ENCODE peak calls at places on chromosomes 3 and 15, in four cellular contexts. B is NCI-H69; A is COLO829; N is stimulated activated CD4-positive, alpha-beta T cell treated with anti-CD3 and anti-CD28 coated beads, Interleukin-15, amount 100 ng/mL, for 48 hours. J is an unnamed sample.

GRCh38 chr15:92277776-92278175 is 115.9 kb upstream of the ST8SIA2 start:
- DNase-seq in B (peak; percentile 3), N (no peak), A (peak; percentile 44), J (no peak)

GRCh38 chr3:31103623-31104180 is 209.2 kb upstream of the GADL1 start:
- DNase-seq in B (no peak), N (no peak), A (no peak), J (no peak)

GRCh38 chr3:43001094-43001553 is 22.0 kb downstream of the GASK1A start:
- DNase-seq in B (no peak), A (no peak), N (no peak), J (no peak)

GRCh38 chr15:67024322-67024997 is 40.9 kb upstream of the SMAD3 start:
- DNase-seq in N (peak; percentile 50), B (peak; percentile 87), A (peak; percentile 88), J (no peak)

GRCh38 chr3:76245073-76245472 is 459.7 kb upstream of the ZNF717 start:
- DNase-seq in B (no peak), A (no peak), N (no peak), J (no peak)

GRCh38 chr15:71752604-71753289 is 57.6 kb upstream of the NR2E3 start:
- DNase-seq in B (peak; percentile 30), N (no peak), A (peak; percentile 57), J (no peak)

GRCh38 chr3:175911937-175912336 is 1052.8 kb downstream of the NAALADL2 start:
- DNase-seq in B (peak; percentile 18), A (no peak), N (no peak), J (no peak)

GRCh38 chr3:165644331-165644730 is 192.9 kb downstream of the BCHE start:
- DNase-seq in A (no peak), N (no peak), B (no peak), J (no peak)

GRCh38 chr15:40252438-40253178 is 13.7 kb downstream of the PAK6 start:
- DNase-seq in N (no peak), B (peak; percentile 87), A (no peak), J (peak; percentile 60)

GRCh38 chr3:71456155-71456554 is 127.4 kb downstream of the FOXP1 start:
- DNase-seq in A (no peak), N (no peak), B (no peak), J (no peak)

GRCh38 chr15:44593042-44593736 is 56.2 kb downstream of the EIF3J start:
- DNase-seq in A (no peak), N (no peak), B (peak; percentile 34), J (no peak)

GRCh38 chr15:78992416-78993256 is 47.8 kb upstream of the CTSH start:
- DNase-seq in N (no peak), A (no peak), B (no peak), J (no peak)

GRCh38 chr3:7249493-7250076 is 388.7 kb downstream of the GRM7 start:
- DNase-seq in N (no peak), B (no peak), A (no peak), J (no peak)

GRCh38 chr15:63056843-63057242 is 14.3 kb downstream of the TPM1 start:
- DNase-seq in N (no peak), A (no peak), B (peak; percentile 15), J (no peak)

GRCh38 chr15:75389791-75390382 is 21.5 kb upstream of the MAN2C1 start:
- DNase-seq in B (peak; percentile 78), A (no peak), N (no peak), J (no peak)

GRCh38 chr15:43514241-43515057 is 3.0 kb upstream of the MAP1A start:
- DNase-seq in A (no peak), N (no peak), B (peak; percentile 82), J (no peak)

GRCh38 chr3:139329364-139329850 is 14.4 kb upstream of the MRPS22 start:
- DNase-seq in B (peak; percentile 80), A (peak; percentile 97), N (peak; percentile 72), J (peak; percentile 83)

GRCh38 chr3:186102687-186103086 is 6.2 kb downstream of the ETV5 start:
- DNase-seq in B (no peak), A (no peak), N (no peak), J (no peak)

GRCh38 chr3:45426161-45426560 is 37.8 kb downstream of the LARS2 start:
- DNase-seq in B (peak; percentile 57), A (no peak), N (no peak), J (no peak)

GRCh38 chr3:194888916-194889315 is 203.2 kb downstream of the FAM43A start:
- DNase-seq in B (no peak), A (no peak), N (no peak), J (no peak)

GRCh38 chr3:160755776-160756304 is at the start of gene PPM1L:
- DNase-seq in N (peak; percentile 10), A (no peak), B (peak; percentile 78), J (peak; percentile 39)

GRCh38 chr3:41933154-41933676 is 28.7 kb downstream of the ULK4 start:
- DNase-seq in N (no peak), A (no peak), B (no peak), J (no peak)

GRCh38 chr3:171620825-171621434 is 160.7 kb upstream of the TNIK start:
- DNase-seq in N (no peak), B (peak; percentile 43), A (peak; percentile 71), J (no peak)

GRCh38 chr3:156818890-156819289 is 7.3 kb upstream of the LEKR1 start:
- DNase-seq in N (no peak), A (no peak), B (no peak), J (no peak)

GRCh38 chr3:180311242-180311641 is 274.5 kb upstream of the PEX5L start:
- DNase-seq in B (no peak), N (no peak), A (no peak), J (no peak)

GRCh38 chr3:73727117-73727802 is 102.5 kb upstream of the PDZRN3 start:
- DNase-seq in B (peak; percentile 33), N (no peak), A (peak; percentile 59), J (no peak)

GRCh38 chr15:64842099-64842940 is 605 bp downstream of the PLEKHO2 start:
- DNase-seq in N (no peak), A (no peak), B (peak; percentile 53), J (no peak)

GRCh38 chr15:77759896-77760592 is 127.3 kb upstream of the LINGO1 start:
- DNase-seq in A (no peak), N (no peak), B (peak; percentile 36), J (no peak)

GRCh38 chr3:186487819-186488218 is 56.4 kb downstream of the CRYGS start:
- DNase-seq in N (no peak), A (no peak), B (no peak), J (no peak)